ENCODE peak calls at places on chromosomes 11 and 22, in eight cellular contexts. One of them, this sample, is unnamed.
A peak's percentile ranks its signal among the peaks of the same experiment; 100 is the strongest.

GRCh38 chr11:82089426-82089825 is 644.2 kb downstream of the FAM181B start:
- DNase-seq in heart left ventricle: no peak
- DNase-seq in OCI-LY7: no peak
- DNase-seq in kidney: no peak
- DNase-seq in esophagus squamous epithelium: no peak
- DNase-seq in body of pancreas: no peak
- DNase-seq in pancreas: no peak
- DNase-seq in H1: no peak
- DNase-seq in this sample: no peak

GRCh38 chr11:65639623-65640482 is 2.0 kb downstream of the SIPA1 start:
- DNase-seq in heart left ventricle: peak; percentile 69
- DNase-seq in OCI-LY7: peak; percentile 99
- DNase-seq in kidney: peak; percentile 86
- DNase-seq in esophagus squamous epithelium: peak; percentile 67
- DNase-seq in body of pancreas: no peak
- DNase-seq in pancreas: peak; percentile 35
- DNase-seq in H1: no peak
- DNase-seq in this sample: no peak

GRCh38 chr22:36486619-36487384 is 5.4 kb upstream of the TXN2 start:
- DNase-seq in heart left ventricle: peak; percentile 54
- DNase-seq in OCI-LY7: peak; percentile 53
- DNase-seq in kidney: no peak
- DNase-seq in esophagus squamous epithelium: no peak
- DNase-seq in body of pancreas: peak; percentile 63
- DNase-seq in pancreas: no peak
- DNase-seq in H1: no peak
- DNase-seq in this sample: no peak

GRCh38 chr11:125297346-125297910 is 132.9 kb downstream of the PKNOX2 start:
- DNase-seq in heart left ventricle: no peak
- DNase-seq in OCI-LY7: no peak
- DNase-seq in kidney: no peak
- DNase-seq in esophagus squamous epithelium: no peak
- DNase-seq in body of pancreas: no peak
- DNase-seq in pancreas: no peak
- DNase-seq in H1: no peak
- DNase-seq in this sample: no peak

GRCh38 chr22:40070701-40071100 is 75.9 kb downstream of the FAM83F start:
- DNase-seq in heart left ventricle: no peak
- DNase-seq in OCI-LY7: no peak
- DNase-seq in kidney: no peak
- DNase-seq in esophagus squamous epithelium: no peak
- DNase-seq in body of pancreas: no peak
- DNase-seq in pancreas: no peak
- DNase-seq in H1: no peak
- DNase-seq in this sample: no peak

GRCh38 chr11:47552086-47552580 is 799 bp downstream of the CELF1 start:
- DNase-seq in heart left ventricle: no peak
- DNase-seq in OCI-LY7: peak; percentile 42
- DNase-seq in kidney: peak; percentile 83
- DNase-seq in esophagus squamous epithelium: no peak
- DNase-seq in body of pancreas: no peak
- DNase-seq in pancreas: no peak
- DNase-seq in H1: no peak
- DNase-seq in this sample: peak; percentile 67

GRCh38 chr11:95884364-95884763 is 39.5 kb downstream of the MTMR2 start:
- DNase-seq in heart left ventricle: no peak
- DNase-seq in OCI-LY7: no peak
- DNase-seq in kidney: no peak
- DNase-seq in esophagus squamous epithelium: no peak
- DNase-seq in body of pancreas: no peak
- DNase-seq in pancreas: no peak
- DNase-seq in H1: no peak
- DNase-seq in this sample: no peak

GRCh38 chr11:641806-642370 is 4.8 kb downstream of the DRD4 start:
- DNase-seq in heart left ventricle: no peak
- DNase-seq in OCI-LY7: no peak
- DNase-seq in kidney: peak; percentile 63
- DNase-seq in esophagus squamous epithelium: no peak
- DNase-seq in body of pancreas: no peak
- DNase-seq in pancreas: no peak
- DNase-seq in H1: no peak
- DNase-seq in this sample: no peak

GRCh38 chr11:6638437-6638836 is 17.2 kb downstream of the DCHS1 start:
- DNase-seq in heart left ventricle: no peak
- DNase-seq in OCI-LY7: no peak
- DNase-seq in kidney: no peak
- DNase-seq in esophagus squamous epithelium: no peak
- DNase-seq in body of pancreas: no peak
- DNase-seq in pancreas: no peak
- DNase-seq in H1: no peak
- DNase-seq in this sample: no peak

GRCh38 chr22:21055880-21056319 is 10.2 kb downstream of the LRRC74B start:
- DNase-seq in heart left ventricle: no peak
- DNase-seq in OCI-LY7: no peak
- DNase-seq in kidney: peak; percentile 35
- DNase-seq in esophagus squamous epithelium: no peak
- DNase-seq in body of pancreas: no peak
- DNase-seq in pancreas: no peak
- DNase-seq in H1: no peak
- DNase-seq in this sample: no peak

GRCh38 chr11:58576792-58577440 is 1.3 kb upstream of the LPXN start:
- DNase-seq in heart left ventricle: no peak
- DNase-seq in OCI-LY7: peak; percentile 27
- DNase-seq in kidney: no peak
- DNase-seq in esophagus squamous epithelium: no peak
- DNase-seq in body of pancreas: no peak
- DNase-seq in pancreas: no peak
- DNase-seq in H1: no peak
- DNase-seq in this sample: no peak

GRCh38 chr22:25488244-25489020 is 76.0 kb upstream of the GRK3 start:
- DNase-seq in heart left ventricle: peak; percentile 82
- DNase-seq in OCI-LY7: no peak
- DNase-seq in kidney: peak; percentile 85
- DNase-seq in esophagus squamous epithelium: no peak
- DNase-seq in body of pancreas: peak; percentile 73
- DNase-seq in pancreas: peak; percentile 84
- DNase-seq in H1: no peak
- DNase-seq in this sample: peak; percentile 79

GRCh38 chr22:25489947-25490346 is 74.5 kb upstream of the GRK3 start:
- DNase-seq in heart left ventricle: no peak
- DNase-seq in OCI-LY7: no peak
- DNase-seq in kidney: no peak
- DNase-seq in esophagus squamous epithelium: no peak
- DNase-seq in body of pancreas: no peak
- DNase-seq in pancreas: no peak
- DNase-seq in H1: no peak
- DNase-seq in this sample: no peak

GRCh38 chr22:25492162-25492561 is 72.3 kb upstream of the GRK3 start:
- DNase-seq in heart left ventricle: no peak
- DNase-seq in OCI-LY7: no peak
- DNase-seq in kidney: no peak
- DNase-seq in esophagus squamous epithelium: no peak
- DNase-seq in body of pancreas: no peak
- DNase-seq in pancreas: no peak
- DNase-seq in H1: no peak
- DNase-seq in this sample: no peak

GRCh38 chr22:25492950-25493790 is 71.3 kb upstream of the GRK3 start:
- DNase-seq in heart left ventricle: no peak
- DNase-seq in OCI-LY7: no peak
- DNase-seq in kidney: peak; percentile 68
- DNase-seq in esophagus squamous epithelium: no peak
- DNase-seq in body of pancreas: no peak
- DNase-seq in pancreas: no peak
- DNase-seq in H1: no peak
- DNase-seq in this sample: no peak

GRCh38 chr22:25490869-25491268 is 73.6 kb upstream of the GRK3 start:
- DNase-seq in heart left ventricle: no peak
- DNase-seq in OCI-LY7: no peak
- DNase-seq in kidney: no peak
- DNase-seq in esophagus squamous epithelium: no peak
- DNase-seq in body of pancreas: no peak
- DNase-seq in pancreas: no peak
- DNase-seq in H1: no peak
- DNase-seq in this sample: no peak
- TF ChIP-seq CTCF in heart left ventricle: no peak
- TF ChIP-seq CTCF in OCI-LY7: no peak
- TF ChIP-seq CTCF in kidney: no peak
- TF ChIP-seq CTCF in esophagus squamous epithelium: no peak
- TF ChIP-seq CTCF in body of pancreas: no peak
- TF ChIP-seq CTCF in pancreas: no peak
- TF ChIP-seq CTCF in H1: no peak
- TF ChIP-seq CTCF in this sample: no peak

DNA sequence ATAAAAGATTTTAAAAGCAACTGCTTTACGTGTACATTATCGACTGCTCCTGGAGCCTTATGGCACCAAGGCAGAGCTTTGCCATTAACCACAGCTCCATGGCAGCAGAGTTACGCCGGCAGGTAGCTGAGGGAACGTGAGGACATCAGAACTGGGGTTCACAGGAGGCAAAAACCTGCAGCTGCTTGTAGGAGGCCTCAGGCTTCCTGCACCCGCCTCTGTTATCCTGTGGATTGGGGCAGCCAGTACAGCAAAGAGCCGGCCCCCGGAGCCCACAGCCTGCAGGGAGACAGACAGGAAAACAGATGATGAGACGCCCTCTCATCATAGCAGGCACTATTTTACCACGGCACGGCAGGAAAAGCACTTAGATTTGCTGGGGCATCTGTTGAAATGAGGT is 870.2 kb downstream of the TBC1D22A start:
- DNase-seq in heart left ventricle: no peak
- DNase-seq in OCI-LY7: no peak
- DNase-seq in kidney: no peak
- DNase-seq in esophagus squamous epithelium: no peak
- DNase-seq in body of pancreas: no peak
- DNase-seq in pancreas: no peak
- DNase-seq in H1: no peak
- DNase-seq in this sample: no peak
- H3K9me3 ChIP-seq in heart left ventricle: no peaks in the 10 kb centered on the region
- H3K9me3 ChIP-seq in OCI-LY7: peaks cover 1% of the 10 kb centered on the region
- H3K9me3 ChIP-seq in kidney: no peaks in the 10 kb centered on the region
- H3K9me3 ChIP-seq in esophagus squamous epithelium: no peaks in the 10 kb centered on the region
- H3K9me3 ChIP-seq in body of pancreas: peaks cover 8% of the 10 kb centered on the region
- H3K9me3 ChIP-seq in pancreas: no peaks in the 10 kb centered on the region
- H3K9me3 ChIP-seq in H1: peaks cover 14% of the 10 kb centered on the region
- H3K9me3 ChIP-seq in this sample: no peaks in the 10 kb centered on the region

GRCh38 chr22:29606320-29606719 is 2.9 kb downstream of the NF2 start:
- DNase-seq in heart left ventricle: no peak
- DNase-seq in OCI-LY7: no peak
- DNase-seq in kidney: no peak
- DNase-seq in esophagus squamous epithelium: no peak
- DNase-seq in body of pancreas: no peak
- DNase-seq in pancreas: no peak
- DNase-seq in H1: no peak
- DNase-seq in this sample: no peak

GRCh38 chr22:29605236-29605850 is 1.9 kb downstream of the NF2 start:
- DNase-seq in heart left ventricle: no peak
- DNase-seq in OCI-LY7: no peak
- DNase-seq in kidney: no peak
- DNase-seq in esophagus squamous epithelium: no peak
- DNase-seq in body of pancreas: no peak
- DNase-seq in pancreas: no peak
- DNase-seq in H1: no peak
- DNase-seq in this sample: no peak

GRCh38 chr22:29607426-29607825 is 4.0 kb downstream of the NF2 start:
- DNase-seq in heart left ventricle: no peak
- DNase-seq in OCI-LY7: no peak
- DNase-seq in kidney: no peak
- DNase-seq in esophagus squamous epithelium: no peak
- DNase-seq in body of pancreas: no peak
- DNase-seq in pancreas: no peak
- DNase-seq in H1: no peak
- DNase-seq in this sample: no peak

GRCh38 chr22:29600846-29601245 is 2.6 kb upstream of the NF2 start:
- DNase-seq in heart left ventricle: no peak
- DNase-seq in OCI-LY7: no peak
- DNase-seq in kidney: no peak
- DNase-seq in esophagus squamous epithelium: no peak
- DNase-seq in body of pancreas: no peak
- DNase-seq in pancreas: no peak
- DNase-seq in H1: no peak
- DNase-seq in this sample: no peak

DNA sequence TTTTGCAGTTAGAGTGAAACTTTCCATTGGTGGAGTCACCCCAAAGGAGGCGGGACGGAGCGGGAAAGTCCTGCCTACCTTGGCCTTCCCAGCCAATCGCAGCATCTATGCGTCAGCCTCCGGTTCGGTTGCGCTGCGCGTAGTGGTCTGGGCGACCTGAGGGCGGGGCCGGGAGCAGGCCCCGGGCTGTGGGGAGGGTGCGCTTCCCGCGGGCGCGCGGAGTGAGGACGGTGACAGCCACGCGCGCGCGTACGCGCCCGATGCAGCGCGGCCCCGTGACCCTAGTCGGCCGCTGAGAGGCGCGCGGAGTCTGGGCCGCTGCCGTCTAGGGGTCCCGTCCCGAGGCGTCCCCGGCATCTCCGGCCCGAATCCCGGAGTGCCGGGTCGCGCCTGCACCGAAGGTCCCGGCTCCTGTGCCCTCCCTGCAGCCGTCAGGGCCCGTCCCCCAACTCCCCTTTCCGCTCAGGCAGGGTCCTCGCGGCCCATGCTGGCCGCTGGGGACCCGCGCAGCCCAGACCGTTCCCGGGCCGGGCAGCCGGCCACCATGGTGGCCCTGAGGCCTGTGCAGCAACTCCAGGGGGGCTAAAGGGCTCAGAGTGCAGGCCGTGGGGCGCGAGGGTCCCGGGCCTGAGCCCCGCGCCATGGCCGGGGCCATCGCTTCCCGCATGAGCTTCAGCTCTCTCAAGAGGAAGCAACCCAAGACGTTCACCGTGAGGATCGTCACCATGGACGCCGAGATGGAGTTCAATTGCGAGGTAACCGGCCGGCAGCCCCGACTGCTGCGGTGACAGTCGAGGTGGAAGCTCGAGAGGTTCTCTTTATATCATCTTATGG is at the start of gene NF2:
- DNase-seq in heart left ventricle: peak; percentile 49
- DNase-seq in OCI-LY7: peak; percentile 99
- DNase-seq in kidney: peak; percentile 100
- DNase-seq in esophagus squamous epithelium: peak; percentile 91
- DNase-seq in body of pancreas: peak; percentile 99
- DNase-seq in pancreas: peak; percentile 98
- DNase-seq in H1: peak; percentile 99
- DNase-seq in this sample: peak; percentile 99
- TF ChIP-seq CTCF in heart left ventricle: no peak
- TF ChIP-seq CTCF in OCI-LY7: peak; percentile 23
- TF ChIP-seq CTCF in kidney: no peak
- TF ChIP-seq CTCF in esophagus squamous epithelium: no peak
- TF ChIP-seq CTCF in body of pancreas: peak; percentile 22
- TF ChIP-seq CTCF in pancreas: no peak
- TF ChIP-seq CTCF in H1: no peak
- TF ChIP-seq CTCF in this sample: no peak

DNA sequence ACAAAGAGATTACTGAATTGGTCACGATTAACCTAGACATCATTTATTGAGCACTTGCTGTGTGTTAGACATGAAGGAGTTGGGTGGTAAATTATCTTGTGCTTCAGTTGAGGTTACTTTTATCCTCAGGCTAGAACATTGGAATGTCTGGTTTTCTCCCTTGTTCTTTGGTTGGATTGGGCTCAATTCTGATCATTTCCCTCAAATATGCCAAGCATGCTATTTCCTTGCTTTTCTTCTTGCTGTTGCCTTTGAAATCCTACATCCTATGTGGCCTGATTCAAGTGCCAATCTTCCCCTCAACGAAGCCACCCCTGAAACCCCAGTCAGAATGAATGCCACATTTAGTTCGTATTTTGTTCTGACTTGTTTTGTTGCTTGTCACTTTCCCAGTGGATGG is 65.8 kb downstream of the DEUP1 start:
- DNase-seq in heart left ventricle: no peak
- DNase-seq in OCI-LY7: no peak
- DNase-seq in kidney: no peak
- DNase-seq in esophagus squamous epithelium: no peak
- DNase-seq in body of pancreas: no peak
- DNase-seq in pancreas: no peak
- DNase-seq in H1: no peak
- DNase-seq in this sample: no peak
- H3K9me3 ChIP-seq in heart left ventricle: no peaks in the 10 kb centered on the region
- H3K9me3 ChIP-seq in OCI-LY7: no peaks in the 10 kb centered on the region
- H3K9me3 ChIP-seq in kidney: no peaks in the 10 kb centered on the region
- H3K9me3 ChIP-seq in esophagus squamous epithelium: no peaks in the 10 kb centered on the region
- H3K9me3 ChIP-seq in body of pancreas: no peaks in the 10 kb centered on the region
- H3K9me3 ChIP-seq in pancreas: no peaks in the 10 kb centered on the region
- H3K9me3 ChIP-seq in H1: no peaks in the 10 kb centered on the region
- H3K9me3 ChIP-seq in this sample: no peaks in the 10 kb centered on the region